ENCODE peak calls at places on chromosomes 4 and X, in ten cellular contexts. R is GM13976; A is stimulated activated naive CD8-positive, alpha-beta T cell treated with anti-CD3 and anti-CD28 coated beads, Interleukin-15, amount 100 ng/mL, for 72 hours; Z is HEK293T; U is activated gamma-delta T cell treated with Interleukin-2 at 50 U/mL for 16 hours; Q is EH; B is glutamatergic neuron; C is foreskin fibroblast; Y is brain microvascular endothelial cell; X is foreskin keratinocyte. N is an unnamed sample.

GRCh38 chr4:48899950-48900349 is 6.6 kb downstream of the OCIAD2 start:
- DNase-seq in Z (no peak), Q (peak), U (no peak), B (no peak), Y (peak), A (no peak), C (no peak), R (no peak), X (no peak), N (no peak)

GRCh38 chrX:124001581-124001980 is 40.1 kb downstream of the STAG2 start:
- DNase-seq in Q (no peak), U (no peak), Z (no peak), R (no peak), X (no peak), B (no peak), C (no peak), Y (no peak), A (no peak), N (no peak)

GRCh38 chr4:166252487-166253402 is 379.7 kb downstream of the TLL1 start:
- DNase-seq in Z (peak), R (no peak), X (no peak), Y (peak), A (no peak), B (no peak), Q (peak), U (no peak), C (peak), N (peak)

GRCh38 chr4:122705547-122705946 is 27.0 kb upstream of the BBS12 start:
- DNase-seq in Q (no peak), U (no peak), R (no peak), Y (no peak), B (no peak), C (no peak), Z (no peak), X (no peak), A (no peak), N (no peak)

GRCh38 chr4:88613417-88613875 is 21.2 kb downstream of the HERC3 start:
- DNase-seq in C (no peak), A (peak), B (no peak), X (peak), U (peak), R (no peak), Z (peak), Y (no peak), Q (no peak), N (no peak)

GRCh38 chrX:65528705-65529340 is 5.8 kb downstream of the LAS1L start:
- DNase-seq in B (peak), X (no peak), A (peak), R (peak), U (peak), C (peak), Q (peak), Y (peak), Z (peak), N (peak)

GRCh38 chrX:30027636-30028035 is 187.7 kb upstream of the MAGEB2 start:
- DNase-seq in B (no peak), A (no peak), R (no peak), U (no peak), Q (no peak), Z (no peak), Y (no peak), C (no peak), X (no peak), N (no peak)

GRCh38 chr4:174252412-174252811 is 31.1 kb downstream of the FBXO8 start:
- DNase-seq in Z (no peak), R (no peak), X (peak), A (no peak), U (no peak), Q (no peak), Y (no peak), B (no peak), C (no peak), N (no peak)